ENCODE peak calls at places on chromosomes 12 and 14, in nine cellular contexts. R is neural progenitor cell; D is AG09309; O is tibial nerve; X is fibroblast of pulmonary artery; Q is ovary; L is activated CD8-positive, alpha-beta T cell treated with anti-CD3 and anti-CD28 coated beads for 36 hours; W is Caco-2; A is Calu3. G is an unnamed sample.

GRCh38 chr14:100715332-100715731 is 11.4 kb upstream of the DLK1 start:
- DNase-seq in L (no peak), Q (no peak), D (no peak), X (no peak), R (no peak), W (no peak), O (no peak), A (no peak), G (no peak)

GRCh38 chr14:55198749-55199148 is 7.4 kb upstream of the DLGAP5 start:
- DNase-seq in D (no peak), R (no peak), Q (no peak), X (peak; percentile 58), W (no peak), A (no peak), L (no peak), O (no peak), G (peak; percentile 60)

GRCh38 chr12:48643011-48643410 is 39.0 kb downstream of the KANSL2 start:
- DNase-seq in L (no peak), Q (no peak), W (no peak), R (no peak), O (no peak), D (no peak), X (no peak), A (no peak), G (no peak)

GRCh38 chr12:56128669-56129209 is 672 bp downstream of the ESYT1 start:
- DNase-seq in L (no peak), A (no peak), X (peak; percentile 31), O (peak; percentile 30), D (no peak), R (no peak), Q (no peak), W (no peak), G (no peak)

GRCh38 chr12:86837246-86837645 is 581.1 kb upstream of the MGAT4C start:
- DNase-seq in D (no peak), X (no peak), O (no peak), L (no peak), Q (no peak), W (no peak), R (peak; percentile 18), A (no peak), G (no peak)

GRCh38 chr12:115449526-115449925 is 765.6 kb upstream of the TBX3 start:
- DNase-seq in L (no peak), X (no peak), O (no peak), W (no peak), D (no peak), Q (no peak), R (no peak), A (no peak), G (no peak)

GRCh38 chr12:113988976-113989375 is 22.9 kb upstream of the RBM19 start:
- DNase-seq in Q (no peak), W (no peak), D (no peak), R (no peak), L (no peak), O (no peak), A (no peak), X (no peak), G (no peak)

GRCh38 chr12:13075114-13075471 is 28.4 kb downstream of the GSG1 start:
- DNase-seq in O (no peak), W (no peak), A (no peak), D (no peak), Q (no peak), R (no peak), L (no peak), X (no peak), G (peak; percentile 30)

GRCh38 chr12:97561321-97562230 is 99.0 kb downstream of the RMST start:
- DNase-seq in O (no peak), R (no peak), A (no peak), Q (no peak), W (no peak), D (no peak), X (no peak), L (no peak), G (no peak)

GRCh38 chr14:62117010-62117717 is 354.9 kb downstream of the SNAPC1 start:
- DNase-seq in R (peak; percentile 97), W (peak; percentile 1), L (peak; percentile 75), X (peak; percentile 60), O (peak; percentile 5), Q (no peak), D (peak; percentile 7), A (peak; percentile 69), G (peak; percentile 66)

GRCh38 chr12:95215925-95216324 is 1.3 kb downstream of the FGD6 start:
- DNase-seq in Q (no peak), X (peak; percentile 72), R (no peak), D (no peak), O (no peak), W (no peak), A (no peak), L (no peak), G (peak; percentile 47)

GRCh38 chr12:67697443-67697842 is 48.9 kb downstream of the DYRK2 start:
- DNase-seq in D (no peak), X (no peak), W (no peak), R (no peak), L (peak; percentile 18), O (no peak), A (no peak), Q (no peak), G (no peak)

GRCh38 chr14:82759691-82760090 is 1226.0 kb upstream of the SEL1L start:
- DNase-seq in A (no peak), X (no peak), Q (no peak), O (no peak), L (no peak), W (no peak), D (no peak), R (no peak), G (no peak)

GRCh38 chr14:92670177-92670576 is 78.2 kb downstream of the LGMN start:
- DNase-seq in L (no peak), D (peak; percentile 86), X (peak; percentile 60), R (no peak), A (no peak), Q (no peak), W (no peak), O (no peak), G (no peak)

GRCh38 chr12:68768431-68768934 is 22.5 kb downstream of the SLC35E3 start:
- DNase-seq in W (no peak), L (no peak), D (no peak), Q (no peak), O (no peak), R (no peak), X (no peak), A (no peak), G (no peak)

GRCh38 chr12:113797535-113797868 is 168.6 kb downstream of the RBM19 start:
- DNase-seq in R (no peak), O (no peak), W (no peak), A (no peak), X (no peak), L (no peak), Q (no peak), D (no peak), G (no peak)

GRCh38 chr14:104687601-104688504 is 1.6 kb upstream of the INF2 start:
- DNase-seq in X (peak; percentile 65), O (no peak), Q (peak; percentile 79), D (no peak), L (peak; percentile 36), A (peak; percentile 94), R (peak; percentile 52), W (peak; percentile 95), G (peak; percentile 27)

GRCh38 chr12:39127401-39127800 is 222.0 kb upstream of the CPNE8 start:
- DNase-seq in O (no peak), R (no peak), L (no peak), X (peak; percentile 73), W (peak; percentile 14), Q (no peak), A (no peak), D (no peak), G (peak; percentile 43)

GRCh38 chr12:6647083-6647604 is at the start of gene ACRBP:
- DNase-seq in A (no peak), W (peak; percentile 75), X (peak; percentile 49), D (no peak), Q (peak; percentile 71), R (peak; percentile 87), L (peak; percentile 40), O (peak; percentile 58), G (peak; percentile 74)

GRCh38 chr14:77120771-77121743 is 20.5 kb downstream of the ZDHHC22 start:
- DNase-seq in X (peak; percentile 11), W (no peak), O (no peak), R (no peak), L (peak; percentile 67), D (no peak), Q (peak; percentile 48), A (no peak), G (no peak)

GRCh38 chr14:22466520-22466919 is 122.5 kb downstream of the DAD1 start:
- DNase-seq in O (no peak), D (no peak), R (peak; percentile 20), Q (no peak), A (no peak), X (no peak), W (no peak), L (no peak), G (no peak)
- TF ChIP-seq CTCF in O (no peak), D (no peak), R (no peak), Q (no peak), A (no peak), X (no peak), W (no peak), L (no peak), G (no peak)

GRCh38 chr14:45940318-45940717 is 687.3 kb upstream of the MIS18BP1 start:
- DNase-seq in O (no peak), L (no peak), Q (no peak), R (no peak), D (no peak), A (no peak), W (no peak), X (no peak), G (no peak)
- TF ChIP-seq CTCF in O (no peak), L (no peak), Q (no peak), R (no peak), D (no peak), A (no peak), W (no peak), X (no peak), G (no peak)

DNA sequence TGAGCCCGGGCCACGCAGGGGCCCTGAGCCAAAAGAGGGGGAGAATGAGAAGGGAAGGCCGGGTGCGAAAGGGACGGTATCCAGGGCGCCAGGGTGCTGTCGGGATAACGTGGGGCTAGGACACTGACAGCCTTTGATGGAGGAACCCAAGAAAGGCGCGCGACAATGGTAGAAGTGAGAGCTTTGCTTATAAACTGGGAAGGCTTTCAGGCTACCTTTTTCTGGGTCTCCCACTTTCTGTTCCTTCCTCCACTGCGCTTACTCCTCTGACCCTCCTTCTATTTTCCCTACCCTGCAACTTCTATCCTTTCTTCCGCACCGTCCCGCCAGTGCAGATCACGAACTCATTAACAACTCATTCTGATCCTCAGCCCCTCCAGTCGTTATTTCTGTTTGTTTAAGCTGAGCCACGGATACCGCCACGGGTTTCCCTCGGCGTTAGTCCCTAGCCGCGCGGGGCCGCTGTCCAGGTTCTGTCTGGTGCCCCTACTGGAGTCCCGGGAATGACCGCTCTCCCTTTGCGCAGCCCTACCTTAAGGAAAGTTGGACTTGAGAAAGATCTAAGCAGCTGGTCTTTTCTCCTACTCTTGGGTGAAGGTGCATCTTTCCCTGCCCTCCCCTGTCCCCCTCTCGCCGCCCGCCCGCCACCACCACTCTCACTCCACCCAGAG is 3.0 kb downstream of the SSTR1 start:
- DNase-seq in D (no peak), L (no peak), R (peak; percentile 69), A (no peak), Q (no peak), X (peak; percentile 76), W (no peak), O (no peak), G (peak; percentile 69)
- TF ChIP-seq CTCF in D (peak; percentile 57), L (no peak), R (peak; percentile 42), A (no peak), Q (no peak), X (peak; percentile 52), W (no peak), O (no peak), G (peak; percentile 54)

GRCh38 chr12:79690156-79690605 is 583 bp downstream of the PAWR start:
- DNase-seq in X (no peak), W (peak; percentile 65), O (peak; percentile 7), D (no peak), R (peak; percentile 84), Q (no peak), A (peak; percentile 55), L (no peak), G (peak; percentile 35)
- TF ChIP-seq CTCF in X (no peak), W (no peak), O (no peak), D (no peak), R (no peak), Q (no peak), A (no peak), L (no peak), G (no peak)